ENCODE peak calls at places on chromosomes 11 and 22, in four cellular contexts. G is GM06990, U is WTC11, R is coronary artery. Y is an unnamed sample.

GRCh38 chr11:113137735-113138529 is 176.5 kb upstream of the TTC12 start:
- DNase-seq in R (no peak), G (no peak), U (no peak), Y (no peak)

GRCh38 chr22:17607891-17608521 is 20.5 kb downstream of the ATP6V1E1 start:
- DNase-seq in R (no peak), G (no peak), U (no peak), Y (no peak)

GRCh38 chr22:46750861-46751260 is 11.6 kb upstream of the TBC1D22A start:
- DNase-seq in U (no peak), R (no peak), G (no peak), Y (no peak)

GRCh38 chr11:126387856-126388255 is 32.4 kb downstream of the ST3GAL4 start:
- DNase-seq in U (no peak), G (no peak), R (no peak), Y (no peak)

GRCh38 chr11:72308226-72309073 is 64.5 kb upstream of the PHOX2A start:
- DNase-seq in G (no peak), R (no peak), U (no peak), Y (peak)

GRCh38 chr22:31451709-31452571 is 37.7 kb downstream of the EIF4ENIF1 start:
- DNase-seq in G (peak), U (no peak), R (no peak), Y (peak)

GRCh38 chr11:20116825-20117224 is 43.5 kb downstream of the DBX1 start:
- DNase-seq in G (no peak), R (no peak), U (no peak), Y (no peak)

GRCh38 chr22:41445171-41446056 is 1.2 kb downstream of the TOB2 start:
- DNase-seq in U (peak), R (no peak), G (peak), Y (no peak)

GRCh38 chr22:42596376-42596775 is 18.3 kb downstream of the POLDIP3 start:
- DNase-seq in U (no peak), G (no peak), R (no peak), Y (no peak)

GRCh38 chr11:64083681-64084080 is 48.0 kb downstream of the FLRT1 start:
- DNase-seq in G (no peak), R (no peak), U (no peak), Y (no peak)

GRCh38 chr22:39226353-39226752 is 18.4 kb downstream of the PDGFB start:
- DNase-seq in U (no peak), G (no peak), R (no peak), Y (no peak)

GRCh38 chr11:3622521-3622920 is 19.3 kb downstream of the ART5 start:
- DNase-seq in R (no peak), G (no peak), U (no peak), Y (no peak)

GRCh38 chr22:36369004-36369921 is 18.5 kb downstream of the MYH9 start:
- DNase-seq in G (no peak), U (no peak), R (no peak), Y (no peak)

GRCh38 chr11:13120691-13121090 is 111.6 kb downstream of the RASSF10 start:
- DNase-seq in U (no peak), G (no peak), R (no peak), Y (no peak)

GRCh38 chr11:10654211-10655150 is 39.1 kb downstream of the IRAG1 start:
- DNase-seq in U (no peak), R (no peak), G (no peak), Y (peak)

GRCh38 chr11:79486239-79486984 is 45.6 kb upstream of the TENM4 start:
- DNase-seq in R (no peak), G (no peak), U (no peak), Y (no peak)

GRCh38 chr11:128375941-128376340 is 211.4 kb downstream of the ETS1 start:
- DNase-seq in G (no peak), U (no peak), R (no peak), Y (no peak)

GRCh38 chr11:122981388-122982264 is at the start of gene BSX:
- DNase-seq in U (peak), G (peak), R (no peak), Y (peak)

GRCh38 chr22:28441720-28442263 is 237.8 kb downstream of the TTC28 start:
- DNase-seq in G (no peak), R (no peak), U (no peak), Y (peak)

GRCh38 chr22:36149464-36149863 is 11.1 kb downstream of the APOL3 start:
- DNase-seq in R (no peak), G (no peak), U (no peak), Y (no peak)

GRCh38 chr11:9138612-9139579 is 47.5 kb upstream of the SCUBE2 start:
- DNase-seq in G (no peak), R (no peak), U (no peak), Y (no peak)

GRCh38 chr22:19385221-19385906 is 46.2 kb downstream of the HIRA start:
- DNase-seq in G (no peak), U (no peak), R (no peak), Y (no peak)

GRCh38 chr11:75474240-75474639 is 41.2 kb upstream of the KLHL35 start:
- DNase-seq in R (no peak), U (no peak), G (peak), Y (no peak)

GRCh38 chr22:19710769-19711106 is 3.6 kb upstream of the SEPTIN5 start:
- DNase-seq in G (peak), R (no peak), U (peak), Y (no peak)

GRCh38 chr11:13261600-13262061 is 16.0 kb upstream of the BMAL1 start:
- DNase-seq in G (no peak), U (no peak), R (no peak), Y (no peak)

GRCh38 chr11:130622126-130622525 is 173.7 kb downstream of the ADAMTS15 start:
- DNase-seq in G (no peak), R (peak), U (no peak), Y (no peak)

GRCh38 chr11:117717485-117718314 is 79.3 kb downstream of the DSCAML1 start:
- DNase-seq in U (peak), G (no peak), R (no peak), Y (no peak)

GRCh38 chr11:12995211-12995610 is 13.9 kb upstream of the RASSF10 start:
- DNase-seq in R (no peak), U (no peak), G (no peak), Y (no peak)

GRCh38 chr22:48407256-48407955 is 1420.3 kb downstream of the BRD1 start:
- DNase-seq in U (no peak), R (no peak), G (no peak), Y (no peak)

GRCh38 chr11:57487021-57487778 is 26.9 kb downstream of the RTN4RL2 start:
- DNase-seq in U (no peak), G (no peak), R (no peak), Y (no peak)

GRCh38 chr11:5317301-5317700 is 6.8 kb downstream of the OR51B2 start:
- DNase-seq in R (no peak), G (no peak), U (no peak), Y (no peak)
- TF ChIP-seq CTCF in R (no peak), G (no peak), U (no peak), Y (no peak)

GRCh38 chr11:76861490-76861953 is 804 bp downstream of the ACER3 start:
- DNase-seq in R (no peak), G (no peak), U (no peak), Y (peak)
- TF ChIP-seq CTCF in R (no peak), G (no peak), U (no peak), Y (no peak)

GRCh38 chr11:104870910-104871309 is 27.4 kb downstream of the CASP12 start:
- DNase-seq in U (no peak), G (no peak), R (no peak), Y (no peak)

GRCh38 chr11:104876838-104877500 is 21.3 kb downstream of the CASP12 start:
- DNase-seq in U (no peak), G (peak), R (no peak), Y (peak)

GRCh38 chr11:104876324-104876723 is 21.9 kb downstream of the CASP12 start:
- DNase-seq in U (no peak), G (no peak), R (no peak), Y (no peak)

GRCh38 chr11:104872393-104872792 is 25.9 kb downstream of the CASP12 start:
- DNase-seq in G (no peak), R (no peak), U (no peak), Y (no peak)

DNA sequence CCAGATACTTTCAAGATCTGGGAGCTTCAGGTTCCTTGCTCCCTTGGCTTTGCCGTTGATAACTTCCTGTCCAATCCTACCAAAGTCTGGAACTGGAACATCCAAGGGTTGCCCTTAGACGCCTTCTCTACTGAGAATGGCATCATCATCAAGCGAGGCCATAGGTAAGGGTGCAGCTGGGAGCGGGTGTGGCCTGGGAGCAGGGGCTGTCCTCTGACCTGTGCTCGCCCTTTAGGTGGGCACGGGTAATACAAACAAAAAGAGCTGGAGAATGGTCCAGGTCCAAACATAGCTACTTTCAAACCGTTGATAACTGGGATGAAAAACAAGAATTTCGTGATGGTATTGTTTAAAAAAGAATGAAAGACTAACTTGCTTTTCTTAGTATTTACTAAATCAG is 25.0 kb downstream of the CASP12 start:
- DNase-seq in R (no peak), U (peak), G (no peak), Y (no peak)
- TF ChIP-seq CTCF in R (no peak), U (no peak), G (peak), Y (no peak)

GRCh38 chr11:31233425-31233824 is 136.1 kb downstream of the DCDC1 start:
- DNase-seq in G (no peak), U (no peak), R (no peak), Y (no peak)
- TF ChIP-seq CTCF in G (peak), U (no peak), R (no peak), Y (no peak)

GRCh38 chr11:776459-777287 is 614 bp downstream of the GATD1 start:
- DNase-seq in U (peak), G (peak), R (no peak), Y (no peak)

GRCh38 chr11:773425-773824 is 3.9 kb downstream of the GATD1 start:
- DNase-seq in R (no peak), U (no peak), G (no peak), Y (no peak)

GRCh38 chr11:773830-774229 is 3.5 kb downstream of the GATD1 start:
- DNase-seq in R (no peak), G (no peak), U (no peak), Y (no peak)

GRCh38 chr11:772429-773390 is 4.6 kb downstream of the GATD1 start:
- DNase-seq in G (no peak), R (no peak), U (peak), Y (no peak)

GRCh38 chr11:774873-775592 is 2.3 kb downstream of the GATD1 start:
- DNase-seq in G (no peak), U (peak), R (no peak), Y (no peak)
- TF ChIP-seq CTCF in G (no peak), U (no peak), R (no peak), Y (no peak)

GRCh38 chr11:69674886-69675714 is at the start of gene LTO1:
- DNase-seq in U (peak), G (peak), R (peak), Y (peak)
- TF ChIP-seq CTCF in U (no peak), G (no peak), R (no peak), Y (no peak)

Y was measured in GM20000.